ENCODE peak calls at places on chromosomes 3 and 15, in seven cellular contexts. N is IMR-90, C is psoas muscle, X is cardiac muscle cell, W is OCI-LY7, Y is heart left ventricle, S is ovary. O is an unnamed sample.

GRCh38 chr3:67610458-67610857 is 44.0 kb downstream of the SUCLG2 start:
- DNase-seq in N (peak; percentile 85), S (no peak), X (peak; percentile 29), Y (no peak), C (no peak), W (no peak), O (no peak)

GRCh38 chr3:159236306-159236705 is 434.5 kb downstream of the MFSD1 start:
- DNase-seq in S (no peak), W (no peak), X (peak; percentile 29), N (no peak), Y (no peak), C (no peak), O (no peak)

GRCh38 chr3:11195201-11195600 is 40.9 kb downstream of the HRH1 start:
- DNase-seq in Y (no peak), C (no peak), S (no peak), X (no peak), N (no peak), W (no peak), O (no peak)

GRCh38 chr15:80709542-80709941 is 14.4 kb downstream of the ABHD17C start:
- DNase-seq in W (no peak), N (no peak), Y (no peak), S (no peak), X (no peak), C (no peak), O (no peak)

GRCh38 chr3:107921083-107921482 is 169.7 kb downstream of the CD47 start:
- DNase-seq in S (no peak), W (no peak), X (no peak), C (no peak), N (no peak), Y (no peak), O (no peak)

GRCh38 chr3:89107461-89108035 is at the start of gene EPHA3:
- DNase-seq in C (peak; percentile 85), W (no peak), N (peak; percentile 58), X (peak; percentile 75), S (peak; percentile 48), Y (peak; percentile 80), O (peak; percentile 10)

GRCh38 chr15:53454843-53455721 is 304.4 kb downstream of the WDR72 start:
- DNase-seq in N (no peak), C (no peak), S (no peak), Y (no peak), X (no peak), W (no peak), O (no peak)

GRCh38 chr15:93413745-93414144 is 324.7 kb upstream of the RGMA start:
- DNase-seq in X (no peak), C (no peak), S (no peak), W (no peak), Y (no peak), N (no peak), O (no peak)

GRCh38 chr3:152835311-152836102 is 576 bp downstream of the P2RY1 start:
- DNase-seq in Y (peak; percentile 60), N (peak; percentile 4), W (no peak), X (peak; percentile 80), S (peak; percentile 65), C (peak; percentile 83), O (no peak)
- H3K27ac ChIP-seq in Y (peak overlapping the region; percentile 66), N (no peak overlapping the region), W (no peak overlapping the region), X (peak overlapping the region; percentile 63), S (peak overlapping the region; percentile 90), C (peak overlapping the region; percentile 72), O (no peak overlapping the region)

DNA sequence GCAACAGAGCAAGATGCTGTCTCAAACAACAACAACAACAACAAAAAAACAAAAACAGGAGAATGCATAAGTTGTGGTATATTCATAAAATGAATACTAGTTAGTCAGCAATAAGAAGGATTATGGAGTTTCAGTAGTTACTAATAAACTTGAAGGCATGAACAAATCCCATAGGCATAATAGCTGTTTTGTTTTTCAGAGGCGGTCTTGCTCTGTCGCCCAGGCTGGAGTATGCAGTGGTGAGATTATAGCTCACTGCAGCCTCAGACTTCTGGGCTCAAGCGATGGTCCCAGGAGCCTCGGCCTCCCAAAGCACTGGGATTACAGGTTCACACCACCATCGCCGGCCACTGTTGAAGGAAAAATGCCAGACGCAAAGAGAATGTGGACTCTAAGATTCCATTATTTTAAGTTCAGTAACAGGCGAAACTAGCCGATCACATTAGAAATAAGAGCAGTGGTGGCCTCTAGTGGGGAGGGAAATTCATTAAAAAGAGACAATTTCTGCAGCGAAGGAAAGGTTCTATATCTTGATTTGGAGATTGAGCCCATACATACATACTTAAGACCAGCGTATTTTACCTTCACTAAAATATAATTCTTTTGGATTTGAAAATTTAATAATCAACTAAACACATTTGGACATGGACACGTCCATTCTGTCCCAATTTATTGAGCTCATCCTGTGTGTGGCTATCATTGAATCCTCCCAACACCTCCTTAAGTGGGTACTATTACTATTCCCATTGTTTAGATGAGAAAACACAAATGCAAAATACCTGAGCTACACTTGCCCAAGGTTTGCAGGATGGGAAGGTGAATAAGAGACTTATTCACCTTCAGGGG is 27.4 kb upstream of the HDAC11 start:
- DNase-seq in N (peak; percentile 53), S (peak; percentile 25), X (peak; percentile 68), W (peak; percentile 77), C (no peak), Y (peak; percentile 37), O (peak; percentile 29)
- H3K4me3 ChIP-seq in N (no peak overlapping the region), S (peak overlapping the region; percentile 42), X (no peak overlapping the region), W (peak overlapping the region; percentile 65), C (peak overlapping the region; percentile 73), Y (peak overlapping the region; percentile 55), O (peak overlapping the region; percentile 87)

GRCh38 chr15:85404922-85405293 is 24.5 kb downstream of the AKAP13 start:
- DNase-seq in Y (no peak), X (no peak), C (no peak), S (no peak), W (no peak), N (peak; percentile 53), O (no peak)
- H3K4me1 ChIP-seq in Y (peaks cover 89% of the 10 kb centered on the region), X (peaks cover 30% of the 10 kb centered on the region), C (peaks cover 73% of the 10 kb centered on the region), S (peaks cover 13% of the 10 kb centered on the region), W (peaks cover 92% of the 10 kb centered on the region), N (peaks cover 29% of the 10 kb centered on the region), O (peaks cover 52% of the 10 kb centered on the region)

DNA sequence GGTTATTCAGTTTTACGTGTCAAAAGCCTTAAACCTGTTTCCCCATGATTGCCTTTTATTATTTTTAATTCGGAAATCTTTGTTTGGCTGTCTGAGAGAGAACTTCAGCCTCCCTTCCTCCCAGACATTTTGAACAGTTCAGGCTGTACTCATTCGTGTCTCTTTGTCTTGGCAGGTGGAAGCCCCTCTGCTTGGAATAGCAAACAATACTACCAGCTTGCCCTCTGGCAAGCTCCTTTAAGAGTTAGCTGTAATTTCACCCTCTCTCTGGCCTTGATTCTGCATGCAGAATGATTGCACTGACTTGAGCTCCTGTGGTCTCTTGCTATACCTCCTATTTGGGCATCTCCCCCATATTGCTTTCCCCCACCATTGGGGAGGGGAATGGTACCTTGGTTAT is 11.7 kb downstream of the IGF1R start:
- DNase-seq in S (no peak), C (no peak), X (no peak), Y (no peak), N (no peak), W (no peak), O (no peak)
- H3K27ac ChIP-seq in S (no peak overlapping the region), C (no peak overlapping the region), X (no peak overlapping the region), Y (peak overlapping the region; percentile 23), N (no peak overlapping the region), W (no peak overlapping the region), O (no peak overlapping the region)

DNA sequence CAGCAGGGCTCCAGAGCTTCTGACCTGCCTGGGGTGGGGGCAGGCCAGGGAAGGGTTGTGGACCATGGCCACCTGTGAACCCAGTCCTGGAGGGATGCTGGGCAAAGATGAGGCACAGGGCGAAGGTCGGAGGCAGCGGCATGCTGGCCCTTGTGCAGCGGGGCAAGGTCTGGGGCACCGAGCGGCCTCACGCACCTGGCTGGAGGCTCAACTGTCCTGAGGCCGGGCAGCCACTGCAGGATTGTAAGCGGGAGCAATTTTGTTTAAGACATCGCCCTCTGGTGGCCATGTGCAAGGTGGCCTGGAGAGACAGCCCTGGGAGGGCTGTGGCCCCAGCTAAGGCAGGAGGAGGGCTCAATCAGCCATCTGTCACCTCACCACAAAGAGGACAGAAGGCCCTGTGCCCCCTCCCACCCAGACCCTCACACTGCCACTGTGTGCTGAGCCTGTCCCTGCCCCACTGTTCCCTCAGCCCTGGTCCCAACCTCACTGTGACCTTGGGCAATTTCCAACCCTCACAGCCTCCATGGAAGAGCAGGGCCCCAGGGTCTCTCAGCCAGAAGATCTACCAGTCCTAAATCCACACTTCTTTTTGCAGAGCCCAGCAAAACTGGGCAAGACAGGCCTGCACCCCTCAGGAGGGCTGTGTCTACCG is 46.3 kb downstream of the TPRA1 start:
- DNase-seq in S (peak; percentile 67), X (peak; percentile 72), C (peak; percentile 84), W (peak; percentile 78), Y (peak; percentile 69), N (peak; percentile 60), O (peak; percentile 51)
- H3K4me3 ChIP-seq in S (no peak overlapping the region), X (no peak overlapping the region), C (no peak overlapping the region), W (no peak overlapping the region), Y (no peak overlapping the region), N (no peak overlapping the region), O (no peak overlapping the region)

GRCh38 chr3:184016169-184016570 is 1.5 kb downstream of the ABCC5 start:
- DNase-seq in N (no peak), W (no peak), C (no peak), S (no peak), X (no peak), Y (no peak), O (no peak)
- H3K4me1 ChIP-seq in N (peaks cover 7% of the 10 kb centered on the region), W (peaks cover 23% of the 10 kb centered on the region), C (peaks cover 37% of the 10 kb centered on the region), S (no peaks in the 10 kb centered on the region), X (peaks cover 28% of the 10 kb centered on the region), Y (peaks cover 25% of the 10 kb centered on the region), O (peaks cover 16% of the 10 kb centered on the region)

GRCh38 chr3:32421991-32422859 is 30.6 kb downstream of the CMTM7 start:
- DNase-seq in S (peak; percentile 69), X (peak; percentile 92), W (no peak), Y (peak; percentile 83), C (peak; percentile 87), N (peak; percentile 73), O (no peak)
- H3K27ac ChIP-seq in S (no peak overlapping the region), X (no peak overlapping the region), W (peak overlapping the region; percentile 90), Y (peak overlapping the region; percentile 41), C (peak overlapping the region; percentile 68), N (peak overlapping the region; percentile 5), O (peak overlapping the region; percentile 84)

DNA sequence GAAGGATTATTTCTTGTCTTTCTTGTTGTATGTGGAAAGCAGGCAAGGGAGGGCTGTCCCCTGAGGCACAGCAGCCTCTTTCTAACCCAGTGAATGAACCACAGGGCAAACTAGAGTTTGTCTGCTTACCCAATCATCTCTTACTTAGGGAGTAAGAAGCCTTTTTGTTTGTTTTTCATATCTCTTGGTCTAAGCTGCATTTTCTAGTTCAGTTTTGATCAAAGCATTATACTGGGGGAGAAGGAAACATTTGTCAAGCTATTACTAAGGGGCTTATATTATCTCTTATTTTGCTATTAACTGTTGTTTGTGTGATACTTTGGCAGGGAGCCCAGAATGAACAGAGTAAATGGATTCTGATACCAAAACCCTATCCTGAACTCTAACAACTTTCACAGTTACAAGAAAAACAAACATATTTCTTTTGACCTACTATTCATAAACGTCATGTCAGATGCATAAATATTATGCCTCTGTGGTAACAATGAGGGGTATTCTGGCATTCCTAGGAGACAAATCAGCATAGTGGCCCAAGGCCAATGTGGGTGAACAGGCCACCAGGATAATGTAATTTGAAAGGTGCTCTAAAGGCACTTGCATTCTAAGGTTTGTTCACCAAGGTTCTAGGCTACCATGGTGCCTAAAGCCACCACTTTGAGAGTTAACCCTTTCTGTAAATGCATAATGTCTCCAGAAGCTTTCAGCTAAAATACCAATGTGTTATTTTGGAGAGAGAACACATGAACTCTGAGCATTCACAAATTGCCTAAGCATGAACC is 271.6 kb upstream of the ZPLD1 start:
- DNase-seq in W (no peak), C (peak; percentile 61), S (peak; percentile 36), N (peak; percentile 58), Y (peak; percentile 15), X (peak; percentile 91), O (no peak)
- H3K4me3 ChIP-seq in W (no peak overlapping the region), C (no peak overlapping the region), S (no peak overlapping the region), N (no peak overlapping the region), Y (no peak overlapping the region), X (no peak overlapping the region), O (no peak overlapping the region)